ENCODE peak calls at places on chromosomes 2 and 18, in five cellular contexts. C is A549, Y is sigmoid colon, U is AG09309, G is astrocyte. Q is an unnamed sample.

GRCh38 chr2:235002198-235003095 is 50.6 kb downstream of the SH3BP4 start:
- DNase-seq in C (no peak), G (peak), U (no peak), Y (peak), Q (peak)

GRCh38 chr2:84697895-84698294 is 181.6 kb downstream of the DNAH6 start:
- DNase-seq in Y (no peak), U (no peak), G (no peak), C (peak), Q (peak)

GRCh38 chr2:6877402-6878305 is at the start of gene RSAD2:
- DNase-seq in G (peak), C (no peak), U (peak), Y (no peak), Q (peak)

GRCh38 chr2:101120124-101120996 is 30.8 kb downstream of the TBC1D8 start:
- DNase-seq in G (peak), U (no peak), C (peak), Y (peak), Q (peak)

GRCh38 chr2:64654063-64654811 is 524 bp upstream of the SERTAD2 start:
- DNase-seq in G (peak), Y (peak), U (peak), C (peak), Q (peak)

GRCh38 chr2:30098271-30099005 is 48.4 kb upstream of the YPEL5 start:
- DNase-seq in G (no peak), U (no peak), Y (no peak), C (no peak), Q (no peak)

GRCh38 chr2:239165206-239165831 is 235.5 kb downstream of the HDAC4 start:
- DNase-seq in Y (peak), C (no peak), U (no peak), G (no peak), Q (no peak)

GRCh38 chr2:36800381-36800780 is 103.9 kb downstream of the VIT start:
- DNase-seq in G (no peak), C (no peak), Y (no peak), U (no peak), Q (no peak)

GRCh38 chr18:48861181-48861715 is 89.5 kb downstream of the SMAD7 start:
- DNase-seq in C (no peak), Y (no peak), G (no peak), U (no peak), Q (no peak)

GRCh38 chr2:71336802-71337201 is 5.2 kb downstream of the ZNF638 start:
- DNase-seq in G (peak), U (no peak), C (no peak), Y (no peak), Q (peak)

GRCh38 chr2:133737597-133737996 is 169.3 kb upstream of the NCKAP5 start:
- DNase-seq in C (no peak), U (no peak), G (peak), Y (no peak), Q (no peak)

GRCh38 chr2:108182489-108182888 is 57.3 kb upstream of the SULT1C3 start:
- DNase-seq in G (no peak), Y (no peak), C (peak), U (no peak), Q (no peak)

GRCh38 chr18:45201489-45201888 is 413.8 kb upstream of the SLC14A2 start:
- DNase-seq in U (no peak), Y (no peak), G (no peak), C (peak), Q (no peak)

GRCh38 chr2:86512922-86513321 is 50.3 kb downstream of the CHMP3 start:
- DNase-seq in G (no peak), C (no peak), U (no peak), Y (no peak), Q (no peak)

GRCh38 chr2:21836766-21837543 is 713.2 kb downstream of the TDRD15 start:
- DNase-seq in G (peak), U (peak), Y (no peak), C (no peak), Q (no peak)

GRCh38 chr2:39508243-39508642 is 71.2 kb upstream of the MAP4K3 start:
- DNase-seq in G (peak), Y (no peak), U (no peak), C (no peak), Q (peak)

GRCh38 chr2:198438326-198438725 is 633.9 kb downstream of the PLCL1 start:
- DNase-seq in U (no peak), Y (no peak), C (no peak), G (no peak), Q (peak)

GRCh38 chr2:242075683-242076082 is 206.2 kb downstream of the RTP5 start:
- DNase-seq in U (no peak), G (peak), Y (no peak), C (peak), Q (peak)

GRCh38 chr18:57441395-57441794 is 6.2 kb downstream of the ONECUT2 start:
- DNase-seq in U (no peak), C (no peak), G (peak), Y (no peak), Q (peak)

GRCh38 chr2:189836644-189837043 is 52.4 kb downstream of the PMS1 start:
- DNase-seq in U (peak), Y (no peak), C (peak), G (peak), Q (peak)

GRCh38 chr18:67509711-67510110 is 6.8 kb downstream of the DSEL start:
- DNase-seq in U (peak), Y (no peak), C (no peak), G (peak), Q (peak)

GRCh38 chr2:223104741-223105140 is 52.8 kb downstream of the KCNE4 start:
- DNase-seq in U (no peak), G (peak), C (no peak), Y (no peak), Q (no peak)

GRCh38 chr18:70420151-70420898 is 131.5 kb downstream of the SOCS6 start:
- DNase-seq in U (peak), Y (no peak), C (peak), G (peak), Q (peak)

GRCh38 chr2:36177282-36177681 is 178.3 kb upstream of the CRIM1 start:
- DNase-seq in Y (no peak), U (no peak), C (no peak), G (peak), Q (no peak)

GRCh38 chr2:214593723-214594122 is 182.9 kb downstream of the VWC2L start:
- DNase-seq in C (peak), G (peak), U (peak), Y (no peak), Q (no peak)

GRCh38 chr2:26521054-26521912 is 43.4 kb upstream of the OTOF start:
- DNase-seq in U (no peak), G (no peak), C (peak), Y (peak), Q (peak)

GRCh38 chr2:144834363-144834762 is 314.4 kb upstream of the ZEB2 start:
- DNase-seq in C (no peak), U (no peak), G (no peak), Y (no peak), Q (no peak)

GRCh38 chr2:33222309-33222708 is 254.1 kb upstream of the RASGRP3 start:
- DNase-seq in Y (no peak), U (no peak), C (no peak), G (no peak), Q (no peak)

GRCh38 chr2:96763511-96764252 is 3.0 kb downstream of the CNNM4 start:
- DNase-seq in C (no peak), U (no peak), Y (no peak), G (no peak), Q (no peak)

GRCh38 chr2:126655500-126656310 is at the start of gene GYPC:
- DNase-seq in G (peak), Y (peak), C (no peak), U (no peak), Q (peak)

GRCh38 chr2:3643371-3644245 is 14.4 kb upstream of the ALLC start:
- DNase-seq in Y (peak), U (no peak), G (no peak), C (no peak), Q (no peak)

GRCh38 chr18:13136056-13136688 is 82.4 kb upstream of the LDLRAD4 start:
- DNase-seq in C (no peak), Y (no peak), U (no peak), G (peak), Q (no peak)
- TF ChIP-seq CTCF in C (no peak), Y (no peak), U (no peak), G (no peak), Q (no peak)

GRCh38 chr18:62610509-62611394 is 87.9 kb downstream of the ZCCHC2 start:
- DNase-seq in G (no peak), U (no peak), C (no peak), Y (no peak), Q (no peak)
- H3K4me3 ChIP-seq in G (peak), U (no peak), C (no peak), Y (no peak), Q (no peak)

GRCh38 chr2:230933521-230934180 is 8.6 kb upstream of the GPR55 start:
- DNase-seq in C (no peak), Y (no peak), U (no peak), G (no peak), Q (no peak)
- TF ChIP-seq CTCF in C (no peak), Y (no peak), U (no peak), G (no peak), Q (no peak)

DNA sequence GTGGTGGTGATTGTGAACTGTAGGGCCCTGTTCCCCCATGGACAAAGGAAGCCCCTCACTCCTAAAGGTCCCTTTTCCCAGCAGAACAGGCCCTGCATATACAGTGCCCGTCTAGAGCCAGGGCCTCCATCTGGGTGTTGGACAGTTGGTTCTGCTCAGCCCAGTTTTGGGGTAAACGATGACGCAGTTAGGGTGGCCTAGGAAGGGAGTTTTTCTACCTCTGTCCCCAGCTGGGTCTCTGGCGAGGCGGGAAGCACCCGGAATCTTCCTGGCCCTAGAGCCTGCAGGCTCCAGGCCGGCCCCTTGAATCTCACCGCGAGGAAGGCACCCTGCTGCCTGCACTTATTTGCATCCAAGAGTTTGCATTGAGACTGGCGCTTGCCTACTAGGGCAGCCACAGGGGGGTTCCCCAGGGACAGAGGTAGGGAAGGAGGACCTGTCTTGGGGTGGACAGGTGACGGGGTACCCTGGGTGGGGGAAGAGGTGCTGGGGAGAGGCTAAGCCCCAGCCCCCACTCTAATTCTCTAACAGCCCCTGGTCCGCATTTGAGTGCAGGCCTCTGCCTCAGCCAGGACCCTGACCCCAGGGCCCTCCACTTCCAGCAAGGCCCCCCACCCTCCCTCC is 514 bp upstream of the MTA3 start:
- DNase-seq in G (no peak), Y (peak), C (no peak), U (no peak), Q (peak)
- H3K4me3 ChIP-seq in G (no peak), Y (peak), C (peak), U (no peak), Q (peak)